ENCODE peak calls at places on chromosomes 2 and 18, in eight cellular contexts. One of them, this sample, is unnamed.

GRCh38 chr2:215522237-215522636 is 86.4 kb upstream of the FN1 start:
- DNase-seq in Right ventricle myocardium superior: no peak
- DNase-seq in H54: no peak
- DNase-seq in neural progenitor cell: no peak
- DNase-seq in NCI-H2081: no peak
- DNase-seq in CD4-positive, alpha-beta memory T cell: no peak
- DNase-seq in A172: no peak
- DNase-seq in cerebellum: no peak
- DNase-seq in this sample: no peak

GRCh38 chr18:49970288-49970687 is 157.0 kb upstream of the ACAA2 start:
- DNase-seq in Right ventricle myocardium superior: no peak
- DNase-seq in H54: no peak
- DNase-seq in neural progenitor cell: no peak
- DNase-seq in NCI-H2081: no peak
- DNase-seq in CD4-positive, alpha-beta memory T cell: no peak
- DNase-seq in A172: no peak
- DNase-seq in cerebellum: no peak
- DNase-seq in this sample: no peak

GRCh38 chr2:95317665-95318425 is 20.7 kb downstream of the KCNIP3 start:
- DNase-seq in Right ventricle myocardium superior: no peak
- DNase-seq in H54: no peak
- DNase-seq in neural progenitor cell: no peak
- DNase-seq in NCI-H2081: no peak
- DNase-seq in CD4-positive, alpha-beta memory T cell: no peak
- DNase-seq in A172: no peak
- DNase-seq in cerebellum: no peak
- DNase-seq in this sample: no peak

GRCh38 chr2:235371018-235371417 is 122.8 kb upstream of the AGAP1 start:
- DNase-seq in Right ventricle myocardium superior: no peak
- DNase-seq in H54: no peak
- DNase-seq in neural progenitor cell: no peak
- DNase-seq in NCI-H2081: peak; percentile 6
- DNase-seq in CD4-positive, alpha-beta memory T cell: no peak
- DNase-seq in A172: no peak
- DNase-seq in cerebellum: no peak
- DNase-seq in this sample: no peak

GRCh38 chr2:60441791-60442190 is 111.7 kb downstream of the BCL11A start:
- DNase-seq in Right ventricle myocardium superior: no peak
- DNase-seq in H54: no peak
- DNase-seq in neural progenitor cell: no peak
- DNase-seq in NCI-H2081: no peak
- DNase-seq in CD4-positive, alpha-beta memory T cell: no peak
- DNase-seq in A172: no peak
- DNase-seq in cerebellum: no peak
- DNase-seq in this sample: no peak

GRCh38 chr2:240319855-240320560 is 115.5 kb upstream of the GPC1 start:
- DNase-seq in Right ventricle myocardium superior: no peak
- DNase-seq in H54: peak; percentile 52
- DNase-seq in neural progenitor cell: peak; percentile 48
- DNase-seq in NCI-H2081: no peak
- DNase-seq in CD4-positive, alpha-beta memory T cell: no peak
- DNase-seq in A172: peak; percentile 94
- DNase-seq in cerebellum: peak; percentile 52
- DNase-seq in this sample: no peak

GRCh38 chr2:86292571-86293515 is 44.6 kb downstream of the REEP1 start:
- DNase-seq in Right ventricle myocardium superior: no peak
- DNase-seq in H54: no peak
- DNase-seq in neural progenitor cell: no peak
- DNase-seq in NCI-H2081: no peak
- DNase-seq in CD4-positive, alpha-beta memory T cell: no peak
- DNase-seq in A172: no peak
- DNase-seq in cerebellum: no peak
- DNase-seq in this sample: no peak

GRCh38 chr2:12296120-12296519 is 420.6 kb upstream of the TRIB2 start:
- DNase-seq in Right ventricle myocardium superior: no peak
- DNase-seq in H54: no peak
- DNase-seq in neural progenitor cell: no peak
- DNase-seq in NCI-H2081: no peak
- DNase-seq in CD4-positive, alpha-beta memory T cell: no peak
- DNase-seq in A172: no peak
- DNase-seq in cerebellum: no peak
- DNase-seq in this sample: no peak

GRCh38 chr2:239304533-239305221 is 96.1 kb downstream of the HDAC4 start:
- DNase-seq in Right ventricle myocardium superior: no peak
- DNase-seq in H54: no peak
- DNase-seq in neural progenitor cell: no peak
- DNase-seq in NCI-H2081: no peak
- DNase-seq in CD4-positive, alpha-beta memory T cell: no peak
- DNase-seq in A172: no peak
- DNase-seq in cerebellum: no peak
- DNase-seq in this sample: peak; percentile 78

GRCh38 chr2:173652311-173652710 is 297.6 kb downstream of the CDCA7 start:
- DNase-seq in Right ventricle myocardium superior: no peak
- DNase-seq in H54: peak; percentile 35
- DNase-seq in neural progenitor cell: no peak
- DNase-seq in NCI-H2081: no peak
- DNase-seq in CD4-positive, alpha-beta memory T cell: no peak
- DNase-seq in A172: peak; percentile 88
- DNase-seq in cerebellum: no peak
- DNase-seq in this sample: no peak

GRCh38 chr2:47072728-47073191 is 82.3 kb downstream of the STPG4 start:
- DNase-seq in Right ventricle myocardium superior: peak; percentile 77
- DNase-seq in H54: no peak
- DNase-seq in neural progenitor cell: no peak
- DNase-seq in NCI-H2081: no peak
- DNase-seq in CD4-positive, alpha-beta memory T cell: no peak
- DNase-seq in A172: no peak
- DNase-seq in cerebellum: no peak
- DNase-seq in this sample: no peak

GRCh38 chr2:69034122-69034521 is 21.1 kb downstream of the ANTXR1 start:
- DNase-seq in Right ventricle myocardium superior: no peak
- DNase-seq in H54: no peak
- DNase-seq in neural progenitor cell: no peak
- DNase-seq in NCI-H2081: no peak
- DNase-seq in CD4-positive, alpha-beta memory T cell: no peak
- DNase-seq in A172: no peak
- DNase-seq in cerebellum: no peak
- DNase-seq in this sample: no peak

GRCh38 chr2:234710587-234710986 is 213.7 kb upstream of the ARL4C start:
- DNase-seq in Right ventricle myocardium superior: no peak
- DNase-seq in H54: no peak
- DNase-seq in neural progenitor cell: no peak
- DNase-seq in NCI-H2081: no peak
- DNase-seq in CD4-positive, alpha-beta memory T cell: no peak
- DNase-seq in A172: no peak
- DNase-seq in cerebellum: no peak
- DNase-seq in this sample: no peak

GRCh38 chr2:218710334-218710686 is 325 bp upstream of the TTLL4 start:
- DNase-seq in Right ventricle myocardium superior: no peak
- DNase-seq in H54: no peak
- DNase-seq in neural progenitor cell: no peak
- DNase-seq in NCI-H2081: no peak
- DNase-seq in CD4-positive, alpha-beta memory T cell: no peak
- DNase-seq in A172: no peak
- DNase-seq in cerebellum: no peak
- DNase-seq in this sample: no peak

GRCh38 chr2:239903210-239903609 is 121.9 kb downstream of the NDUFA10 start:
- DNase-seq in Right ventricle myocardium superior: peak; percentile 9
- DNase-seq in H54: no peak
- DNase-seq in neural progenitor cell: no peak
- DNase-seq in NCI-H2081: no peak
- DNase-seq in CD4-positive, alpha-beta memory T cell: no peak
- DNase-seq in A172: no peak
- DNase-seq in cerebellum: no peak
- DNase-seq in this sample: no peak

GRCh38 chr2:149431337-149431736 is 101.0 kb downstream of the LYPD6 start:
- DNase-seq in Right ventricle myocardium superior: no peak
- DNase-seq in H54: no peak
- DNase-seq in neural progenitor cell: no peak
- DNase-seq in NCI-H2081: no peak
- DNase-seq in CD4-positive, alpha-beta memory T cell: no peak
- DNase-seq in A172: peak; percentile 21
- DNase-seq in cerebellum: no peak
- DNase-seq in this sample: no peak

GRCh38 chr18:74064510-74064909 is 83.1 kb downstream of the FBXO15 start:
- DNase-seq in Right ventricle myocardium superior: no peak
- DNase-seq in H54: no peak
- DNase-seq in neural progenitor cell: no peak
- DNase-seq in NCI-H2081: no peak
- DNase-seq in CD4-positive, alpha-beta memory T cell: no peak
- DNase-seq in A172: no peak
- DNase-seq in cerebellum: no peak
- DNase-seq in this sample: no peak

GRCh38 chr18:76821356-76821874 is 942 bp upstream of the ZNF236 start:
- DNase-seq in Right ventricle myocardium superior: no peak
- DNase-seq in H54: no peak
- DNase-seq in neural progenitor cell: no peak
- DNase-seq in NCI-H2081: no peak
- DNase-seq in CD4-positive, alpha-beta memory T cell: no peak
- DNase-seq in A172: no peak
- DNase-seq in cerebellum: no peak
- DNase-seq in this sample: no peak

GRCh38 chr2:58865436-58865835 is 624.3 kb upstream of the FANCL start:
- DNase-seq in Right ventricle myocardium superior: no peak
- DNase-seq in H54: no peak
- DNase-seq in neural progenitor cell: no peak
- DNase-seq in NCI-H2081: no peak
- DNase-seq in CD4-positive, alpha-beta memory T cell: no peak
- DNase-seq in A172: no peak
- DNase-seq in cerebellum: no peak
- DNase-seq in this sample: no peak

GRCh38 chr2:21422050-21422449 is 298.3 kb downstream of the TDRD15 start:
- DNase-seq in Right ventricle myocardium superior: peak; percentile 49
- DNase-seq in H54: peak; percentile 31
- DNase-seq in neural progenitor cell: peak; percentile 66
- DNase-seq in NCI-H2081: peak; percentile 59
- DNase-seq in CD4-positive, alpha-beta memory T cell: no peak
- DNase-seq in A172: peak; percentile 23
- DNase-seq in cerebellum: no peak
- DNase-seq in this sample: no peak

GRCh38 chr2:199932312-199932855 is 21.3 kb downstream of the C2orf69 start:
- DNase-seq in Right ventricle myocardium superior: no peak
- DNase-seq in H54: no peak
- DNase-seq in neural progenitor cell: no peak
- DNase-seq in NCI-H2081: no peak
- DNase-seq in CD4-positive, alpha-beta memory T cell: no peak
- DNase-seq in A172: peak; percentile 37
- DNase-seq in cerebellum: peak; percentile 24
- DNase-seq in this sample: no peak

GRCh38 chr2:85071096-85071495 is 62.1 kb upstream of the TCF7L1 start:
- DNase-seq in Right ventricle myocardium superior: no peak
- DNase-seq in H54: no peak
- DNase-seq in neural progenitor cell: no peak
- DNase-seq in NCI-H2081: no peak
- DNase-seq in CD4-positive, alpha-beta memory T cell: no peak
- DNase-seq in A172: peak; percentile 29
- DNase-seq in cerebellum: no peak
- DNase-seq in this sample: no peak

GRCh38 chr2:16141641-16141921 is 201.2 kb downstream of the MYCN start:
- DNase-seq in Right ventricle myocardium superior: no peak
- DNase-seq in H54: no peak
- DNase-seq in neural progenitor cell: no peak
- DNase-seq in NCI-H2081: no peak
- DNase-seq in CD4-positive, alpha-beta memory T cell: no peak
- DNase-seq in A172: no peak
- DNase-seq in cerebellum: no peak
- DNase-seq in this sample: no peak

GRCh38 chr2:217632036-217632435 is 370.8 kb downstream of the TNS1 start:
- DNase-seq in Right ventricle myocardium superior: peak; percentile 63
- DNase-seq in H54: no peak
- DNase-seq in neural progenitor cell: no peak
- DNase-seq in NCI-H2081: no peak
- DNase-seq in CD4-positive, alpha-beta memory T cell: no peak
- DNase-seq in A172: no peak
- DNase-seq in cerebellum: peak; percentile 53
- DNase-seq in this sample: peak; percentile 88

GRCh38 chr18:49021076-49021432 is 70.3 kb upstream of the SMAD7 start:
- DNase-seq in Right ventricle myocardium superior: no peak
- DNase-seq in H54: no peak
- DNase-seq in neural progenitor cell: no peak
- DNase-seq in NCI-H2081: no peak
- DNase-seq in CD4-positive, alpha-beta memory T cell: no peak
- DNase-seq in A172: no peak
- DNase-seq in cerebellum: no peak
- DNase-seq in this sample: no peak

GRCh38 chr2:176385219-176385618 is 116.0 kb downstream of the MTX2 start:
- DNase-seq in Right ventricle myocardium superior: no peak
- DNase-seq in H54: no peak
- DNase-seq in neural progenitor cell: no peak
- DNase-seq in NCI-H2081: no peak
- DNase-seq in CD4-positive, alpha-beta memory T cell: no peak
- DNase-seq in A172: no peak
- DNase-seq in cerebellum: no peak
- DNase-seq in this sample: no peak

GRCh38 chr2:86482034-86482433 is 40.9 kb downstream of the KDM3A start:
- DNase-seq in Right ventricle myocardium superior: no peak
- DNase-seq in H54: no peak
- DNase-seq in neural progenitor cell: no peak
- DNase-seq in NCI-H2081: no peak
- DNase-seq in CD4-positive, alpha-beta memory T cell: no peak
- DNase-seq in A172: no peak
- DNase-seq in cerebellum: no peak
- DNase-seq in this sample: no peak

GRCh38 chr2:19532797-19533196 is 174.4 kb upstream of the OSR1 start:
- DNase-seq in Right ventricle myocardium superior: no peak
- DNase-seq in H54: no peak
- DNase-seq in neural progenitor cell: no peak
- DNase-seq in NCI-H2081: no peak
- DNase-seq in CD4-positive, alpha-beta memory T cell: no peak
- DNase-seq in A172: no peak
- DNase-seq in cerebellum: no peak
- DNase-seq in this sample: no peak

GRCh38 chr2:230018153-230018552 is 50.6 kb downstream of the SLC16A14 start:
- DNase-seq in Right ventricle myocardium superior: no peak
- DNase-seq in H54: no peak
- DNase-seq in neural progenitor cell: no peak
- DNase-seq in NCI-H2081: no peak
- DNase-seq in CD4-positive, alpha-beta memory T cell: no peak
- DNase-seq in A172: peak; percentile 68
- DNase-seq in cerebellum: no peak
- DNase-seq in this sample: no peak

GRCh38 chr2:217525076-217525475 is 477.7 kb downstream of the TNS1 start:
- DNase-seq in Right ventricle myocardium superior: no peak
- DNase-seq in H54: no peak
- DNase-seq in neural progenitor cell: no peak
- DNase-seq in NCI-H2081: no peak
- DNase-seq in CD4-positive, alpha-beta memory T cell: no peak
- DNase-seq in A172: no peak
- DNase-seq in cerebellum: no peak
- DNase-seq in this sample: no peak

GRCh38 chr2:72080286-72081145 is 67.1 kb downstream of the CYP26B1 start:
- DNase-seq in Right ventricle myocardium superior: no peak
- DNase-seq in H54: no peak
- DNase-seq in neural progenitor cell: no peak
- DNase-seq in NCI-H2081: no peak
- DNase-seq in CD4-positive, alpha-beta memory T cell: no peak
- DNase-seq in A172: no peak
- DNase-seq in cerebellum: no peak
- DNase-seq in this sample: no peak

GRCh38 chr18:32922951-32923430 is 150.2 kb upstream of the KLHL14 start:
- DNase-seq in Right ventricle myocardium superior: no peak
- DNase-seq in H54: no peak
- DNase-seq in neural progenitor cell: no peak
- DNase-seq in NCI-H2081: no peak
- DNase-seq in CD4-positive, alpha-beta memory T cell: no peak
- DNase-seq in A172: no peak
- DNase-seq in cerebellum: no peak
- DNase-seq in this sample: no peak

GRCh38 chr18:43671431-43671830 is 394.1 kb upstream of the SYT4 start:
- DNase-seq in Right ventricle myocardium superior: no peak
- DNase-seq in H54: no peak
- DNase-seq in neural progenitor cell: no peak
- DNase-seq in NCI-H2081: no peak
- DNase-seq in CD4-positive, alpha-beta memory T cell: no peak
- DNase-seq in A172: peak; percentile 29
- DNase-seq in cerebellum: no peak
- DNase-seq in this sample: no peak

GRCh38 chr2:188765522-188765921 is 208.7 kb upstream of the COL3A1 start:
- DNase-seq in Right ventricle myocardium superior: no peak
- DNase-seq in H54: no peak
- DNase-seq in neural progenitor cell: peak; percentile 56
- DNase-seq in NCI-H2081: peak; percentile 54
- DNase-seq in CD4-positive, alpha-beta memory T cell: no peak
- DNase-seq in A172: peak; percentile 44
- DNase-seq in cerebellum: no peak
- DNase-seq in this sample: no peak